ENCODE peak calls at places on chromosomes 7 and 10, in four cellular contexts. I is GM12865, V is astrocyte, K is PC-3. U is an unnamed sample.

GRCh38 chr10:132509506-132510173 is 27.9 kb upstream of the INPP5A start:
- DNase-seq in I (no peak), K (no peak), V (no peak), U (no peak)

GRCh38 chr10:114356786-114357588 is 47.3 kb downstream of the AFAP1L2 start:
- DNase-seq in I (no peak), V (peak; percentile 91), K (peak; percentile 56), U (no peak)

GRCh38 chr10:3178070-3178469 is 5.5 kb upstream of the PITRM1 start:
- DNase-seq in V (no peak), K (no peak), I (no peak), U (no peak)

GRCh38 chr10:18406136-18406535 is 245.3 kb downstream of the NSUN6 start:
- DNase-seq in V (no peak), K (no peak), I (no peak), U (no peak)

GRCh38 chr7:70266186-70266585 is 667.9 kb downstream of the AUTS2 start:
- DNase-seq in K (no peak), V (no peak), I (no peak), U (no peak)

GRCh38 chr10:43980313-43980712 is 331.6 kb upstream of the ZNF32 start:
- DNase-seq in V (no peak), K (no peak), I (no peak), U (no peak)

GRCh38 chr10:98326621-98327027 is 58.6 kb upstream of the LOXL4 start:
- DNase-seq in V (no peak), I (no peak), K (no peak), U (no peak)

GRCh38 chr7:17408245-17408903 is 109.9 kb downstream of the AHR start:
- DNase-seq in I (no peak), V (peak; percentile 92), K (peak; percentile 91), U (peak; percentile 88)

GRCh38 chr10:48523212-48523819 is 81.6 kb downstream of the ARHGAP22 start:
- DNase-seq in V (peak; percentile 96), K (peak; percentile 86), I (no peak), U (peak; percentile 94)

GRCh38 chr10:63562391-63562790 is 41.2 kb downstream of the REEP3 start:
- DNase-seq in I (no peak), V (no peak), K (no peak), U (no peak)

GRCh38 chr7:123635551-123636359 is 19.9 kb upstream of the LMOD2 start:
- DNase-seq in V (peak; percentile 17), K (peak; percentile 55), I (peak; percentile 11), U (peak; percentile 33)

GRCh38 chr10:77586719-77587423 is 50.7 kb downstream of the KCNMA1 start:
- DNase-seq in I (no peak), K (peak; percentile 94), V (peak; percentile 72), U (peak; percentile 62)

GRCh38 chr7:45606050-45606449 is 31.9 kb downstream of the ADCY1 start:
- DNase-seq in V (no peak), K (no peak), I (no peak), U (no peak)

GRCh38 chr7:77685219-77685618 is 11.0 kb upstream of the RSBN1L start:
- DNase-seq in V (peak; percentile 6), I (no peak), K (peak; percentile 67), U (no peak)

GRCh38 chr10:120474956-120475355 is 17.9 kb downstream of the PLPP4 start:
- DNase-seq in I (no peak), K (no peak), V (no peak), U (no peak)

GRCh38 chr7:12802070-12802469 is 114.6 kb downstream of the ARL4A start:
- DNase-seq in V (no peak), I (no peak), K (peak; percentile 33), U (no peak)

GRCh38 chr10:96529634-96530279 is 16.0 kb upstream of the TLL2 start:
- DNase-seq in I (no peak), V (no peak), K (no peak), U (no peak)

GRCh38 chr7:100894860-100895700 is 608 bp downstream of the ACHE start:
- DNase-seq in V (no peak), I (no peak), K (peak; percentile 38), U (no peak)

GRCh38 chr10:1605999-1606940 is 131.1 kb downstream of the ADARB2 start:
- DNase-seq in K (no peak), V (no peak), I (no peak), U (no peak)

GRCh38 chr7:114218283-114218682 is 196.3 kb upstream of the FOXP2 start:
- DNase-seq in K (no peak), I (no peak), V (no peak), U (no peak)

GRCh38 chr7:116547347-116547746 is 22.5 kb downstream of the CAV1 start:
- DNase-seq in V (no peak), K (peak; percentile 27), I (no peak), U (peak; percentile 94)

GRCh38 chr7:116805100-116805544 is 57.3 kb upstream of the CAPZA2 start:
- DNase-seq in K (no peak), I (no peak), V (peak; percentile 36), U (peak; percentile 39)

GRCh38 chr10:80274396-80275134 is 14.9 kb downstream of the MAT1A start:
- DNase-seq in I (no peak), K (no peak), V (no peak), U (no peak)

GRCh38 chr10:75925999-75926398 is 494.6 kb downstream of the LRMDA start:
- DNase-seq in K (no peak), I (no peak), V (no peak), U (no peak)

GRCh38 chr10:75919913-75920312 is 488.5 kb downstream of the LRMDA start:
- DNase-seq in K (no peak), I (no peak), V (no peak), U (no peak)

GRCh38 chr10:75926763-75927162 is 495.3 kb downstream of the LRMDA start:
- DNase-seq in K (no peak), V (no peak), I (no peak), U (no peak)

GRCh38 chr10:75924309-75924920 is 493.0 kb downstream of the LRMDA start:
- DNase-seq in V (no peak), I (no peak), K (no peak), U (no peak)

DNA sequence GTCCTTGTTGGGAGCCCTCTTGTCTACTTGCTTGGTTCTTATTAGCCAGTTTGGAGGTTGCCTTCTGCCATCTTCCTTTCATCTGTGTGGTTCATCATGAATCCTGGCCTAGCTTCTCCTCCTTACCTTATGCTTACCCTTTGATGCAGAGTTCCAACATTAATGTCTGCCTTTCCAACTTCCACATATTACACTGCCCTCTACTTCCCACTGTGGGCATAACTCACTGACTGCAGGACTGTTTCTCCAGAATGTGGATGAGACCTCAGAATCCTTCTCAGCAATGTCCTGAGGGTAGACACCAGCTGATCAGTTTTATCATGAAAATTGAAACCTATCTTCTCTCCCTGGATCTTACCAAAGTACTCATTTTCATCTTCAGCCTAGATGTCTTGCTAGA is 491.0 kb downstream of the LRMDA start:
- DNase-seq in I (no peak), V (no peak), K (peak; percentile 71), U (no peak)
- TF ChIP-seq CTCF in I (no peak), V (no peak), K (no peak), U (peak; percentile 32)

DNA sequence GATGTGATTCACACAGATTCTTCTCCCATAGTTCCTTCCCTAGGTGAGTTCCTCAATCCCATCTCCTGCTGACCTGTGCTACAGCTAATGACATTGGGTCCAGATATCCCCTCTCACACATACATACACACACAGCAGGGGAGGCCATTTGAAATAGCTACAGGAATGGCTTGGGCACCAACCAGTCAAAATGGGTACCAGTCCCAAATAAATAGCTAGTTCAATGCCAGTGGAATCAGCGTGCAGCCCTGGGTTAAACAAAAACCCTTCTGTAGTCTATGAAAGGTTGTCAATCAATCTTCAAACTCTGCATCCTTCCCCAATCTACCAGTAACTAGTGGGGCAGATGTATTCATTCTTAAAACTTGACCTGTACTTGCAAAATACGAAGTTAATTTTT is 9.3 kb downstream of the PNLIPRP2 start:
- DNase-seq in K (no peak), I (no peak), V (no peak), U (no peak)
- TF ChIP-seq CTCF in K (no peak), I (no peak), V (no peak), U (no peak)

DNA sequence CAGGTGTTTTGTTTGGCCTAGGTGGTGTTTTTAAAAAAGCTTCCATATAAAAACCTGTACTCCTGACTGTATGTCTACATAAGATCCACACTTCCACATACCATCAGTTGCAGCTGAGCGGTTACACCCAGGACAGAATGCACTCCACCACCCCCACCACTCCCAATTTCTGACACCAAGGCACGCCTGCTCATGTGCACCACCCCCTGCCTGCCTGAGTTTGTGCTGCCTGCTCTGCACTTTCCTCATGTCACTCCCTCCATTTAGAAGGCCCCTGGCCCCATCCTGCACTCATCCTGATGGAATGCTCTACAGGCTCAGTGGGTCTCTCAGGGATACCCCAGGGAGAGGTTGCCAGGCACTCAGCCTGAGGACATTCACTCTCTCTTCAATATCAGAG is 6.5 kb downstream of the VPS41 start:
- DNase-seq in I (no peak), V (no peak), K (no peak), U (no peak)
- TF ChIP-seq CTCF in I (no peak), V (no peak), K (no peak), U (no peak)

GRCh38 chr7:157276091-157276561 is 60.7 kb upstream of the DNAJB6 start:
- DNase-seq in K (no peak), I (no peak), V (no peak), U (no peak)
- TF ChIP-seq CTCF in K (no peak), I (no peak), V (no peak), U (no peak)

GRCh38 chr7:19122018-19122588 is 4.7 kb upstream of the TWIST1 start:
- DNase-seq in K (peak; percentile 74), V (no peak), I (peak; percentile 16), U (peak; percentile 66)
- TF ChIP-seq CTCF in K (peak; percentile 86), V (peak; percentile 93), I (peak; percentile 44), U (peak; percentile 91)

U was measured in HFFc6.